ENCODE peak calls at places on chromosome 2, in seven cellular contexts. Y is sigmoid colon, P is GM23338, S is upper lobe of left lung, M is transverse colon, V is spleen, K is endothelial cell of umbilical vein. Z is an unnamed sample.
A peak's percentile ranks its signal among the peaks of the same experiment; 100 is the strongest.

GRCh38 chr2:160292225-160292624 is 92.2 kb upstream of the ITGB6 start:
- DNase-seq in Y (no peak), P (no peak), S (no peak), M (no peak), V (no peak), K (no peak), Z (no peak)

GRCh38 chr2:56034258-56034657 is 110.7 kb upstream of the EFEMP1 start:
- DNase-seq in Y (no peak), P (no peak), S (no peak), M (no peak), V (no peak), K (no peak), Z (no peak)

GRCh38 chr2:134917958-134918517 is 584 bp upstream of the CCNT2 start:
- DNase-seq in Y (no peak), P (no peak), S (no peak), M (no peak), V (peak; percentile 98), K (peak; percentile 92), Z (peak; percentile 90)

GRCh38 chr2:202171246-202171833 is 67.1 kb downstream of the SUMO1 start:
- DNase-seq in Y (no peak), P (peak; percentile 88), S (peak; percentile 81), M (no peak), V (no peak), K (peak; percentile 21), Z (no peak)

GRCh38 chr2:205754924-205755321 is 72.6 kb downstream of the NRP2 start:
- DNase-seq in Y (peak; percentile 67), P (no peak), S (no peak), M (peak; percentile 39), V (no peak), K (no peak), Z (no peak)

GRCh38 chr2:151757861-151758260 is 23.6 kb upstream of the NEB start:
- DNase-seq in Y (no peak), P (no peak), S (no peak), M (no peak), V (no peak), K (peak; percentile 65), Z (no peak)

GRCh38 chr2:46053502-46054094 is 243.6 kb upstream of the EPAS1 start:
- DNase-seq in Y (no peak), P (no peak), S (no peak), M (no peak), V (no peak), K (no peak), Z (no peak)

GRCh38 chr2:102634831-102635241 is 15.5 kb downstream of the SLC9A2 start:
- DNase-seq in Y (no peak), P (no peak), S (no peak), M (no peak), V (no peak), K (no peak), Z (no peak)

GRCh38 chr2:112156152-112156986 is 18.2 kb downstream of the FBLN7 start:
- DNase-seq in Y (no peak), P (no peak), S (no peak), M (no peak), V (no peak), K (no peak), Z (no peak)

GRCh38 chr2:98691307-98691706 is 39.6 kb downstream of the MGAT4A start:
- DNase-seq in Y (no peak), P (no peak), S (no peak), M (no peak), V (no peak), K (peak; percentile 84), Z (no peak)

GRCh38 chr2:64730551-64731305 is 77.0 kb upstream of the SERTAD2 start:
- DNase-seq in Y (peak; percentile 89), P (no peak), S (no peak), M (peak; percentile 67), V (peak; percentile 82), K (peak; percentile 92), Z (peak; percentile 58)

GRCh38 chr2:237726401-237726830 is 72.2 kb upstream of the RBM44 start:
- DNase-seq in Y (peak; percentile 74), P (no peak), S (no peak), M (no peak), V (no peak), K (peak; percentile 93), Z (peak; percentile 32)

GRCh38 chr2:239824051-239824694 is 201.0 kb downstream of the NDUFA10 start:
- DNase-seq in Y (peak; percentile 36), P (peak; percentile 88), S (no peak), M (no peak), V (peak; percentile 59), K (no peak), Z (peak; percentile 53)

GRCh38 chr2:239827511-239827865 is 197.7 kb downstream of the NDUFA10 start:
- DNase-seq in Y (peak; percentile 43), P (no peak), S (no peak), M (no peak), V (peak; percentile 25), K (no peak), Z (peak; percentile 3)

GRCh38 chr2:54522624-54523281 is 66.6 kb downstream of the SPTBN1 start:
- DNase-seq in Y (no peak), P (peak; percentile 94), S (peak; percentile 66), M (peak; percentile 67), V (peak; percentile 80), K (peak; percentile 44), Z (peak; percentile 40)

GRCh38 chr2:168166902-168167510 is 80.4 kb downstream of the STK39 start:
- DNase-seq in Y (no peak), P (no peak), S (no peak), M (no peak), V (no peak), K (no peak), Z (no peak)
- TF ChIP-seq POLR2AphosphoS5 in Y (no peak), P (no peak), S (no peak), M (no peak), V (no peak), K (no peak), Z (no peak)

GRCh38 chr2:233076749-233077148 is 16.6 kb downstream of the INPP5D start:
- DNase-seq in Y (no peak), P (no peak), S (no peak), M (no peak), V (no peak), K (peak; percentile 65), Z (no peak)

GRCh38 chr2:233075966-233076339 is 15.8 kb downstream of the INPP5D start:
- DNase-seq in Y (no peak), P (peak; percentile 57), S (no peak), M (peak; percentile 47), V (no peak), K (peak; percentile 17), Z (no peak)

GRCh38 chr2:233075141-233075965 is 15.2 kb downstream of the INPP5D start:
- DNase-seq in Y (no peak), P (no peak), S (no peak), M (peak; percentile 42), V (peak; percentile 83), K (no peak), Z (no peak)

GRCh38 chr2:233072838-233073237 is 12.7 kb downstream of the INPP5D start:
- DNase-seq in Y (no peak), P (no peak), S (no peak), M (no peak), V (peak; percentile 66), K (no peak), Z (peak; percentile 27)

GRCh38 chr2:233074106-233074505 is 14.0 kb downstream of the INPP5D start:
- DNase-seq in Y (no peak), P (peak; percentile 55), S (no peak), M (no peak), V (no peak), K (no peak), Z (no peak)
- TF ChIP-seq CTCF in Y (no peak), P (peak; percentile 17), S (no peak), M (no peak), V (no peak), K (no peak), Z (no peak)

DNA sequence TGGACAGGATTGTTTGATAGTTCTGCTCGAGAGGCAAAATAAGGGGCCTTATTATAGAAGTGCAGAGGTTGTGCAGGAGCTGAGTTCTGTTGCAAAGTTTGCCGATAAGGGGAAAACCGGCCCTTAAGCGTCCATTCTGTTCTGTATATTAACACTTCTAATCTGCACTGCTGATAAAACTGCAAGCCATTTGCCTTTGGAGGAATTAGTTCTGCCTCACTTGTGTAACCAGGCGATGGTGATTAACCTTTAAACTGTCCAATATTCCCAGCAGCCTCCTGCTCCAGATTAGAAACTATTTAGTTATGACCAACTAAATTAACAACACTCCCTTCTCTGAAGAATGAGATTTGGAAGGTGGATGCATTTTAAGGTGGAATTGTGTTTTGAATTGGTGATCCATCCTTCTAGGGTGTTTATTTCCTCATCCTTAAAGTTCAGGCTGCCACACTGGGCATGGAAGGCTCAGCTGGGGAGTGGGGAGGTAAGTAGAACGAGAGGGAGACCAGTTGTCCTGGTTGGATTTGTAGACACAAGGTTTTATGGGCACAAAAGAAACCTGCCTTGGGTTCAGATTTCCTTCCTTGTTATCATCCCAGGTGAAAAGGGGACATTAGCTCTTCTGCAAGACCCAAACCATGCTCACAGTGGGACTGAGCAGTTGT is 101.2 kb upstream of the SIX3 start:
- DNase-seq in Y (no peak), P (no peak), S (no peak), M (no peak), V (no peak), K (no peak), Z (no peak)
- TF ChIP-seq POLR2AphosphoS5 in Y (no peak), P (no peak), S (no peak), M (no peak), V (no peak), K (no peak), Z (no peak)

DNA sequence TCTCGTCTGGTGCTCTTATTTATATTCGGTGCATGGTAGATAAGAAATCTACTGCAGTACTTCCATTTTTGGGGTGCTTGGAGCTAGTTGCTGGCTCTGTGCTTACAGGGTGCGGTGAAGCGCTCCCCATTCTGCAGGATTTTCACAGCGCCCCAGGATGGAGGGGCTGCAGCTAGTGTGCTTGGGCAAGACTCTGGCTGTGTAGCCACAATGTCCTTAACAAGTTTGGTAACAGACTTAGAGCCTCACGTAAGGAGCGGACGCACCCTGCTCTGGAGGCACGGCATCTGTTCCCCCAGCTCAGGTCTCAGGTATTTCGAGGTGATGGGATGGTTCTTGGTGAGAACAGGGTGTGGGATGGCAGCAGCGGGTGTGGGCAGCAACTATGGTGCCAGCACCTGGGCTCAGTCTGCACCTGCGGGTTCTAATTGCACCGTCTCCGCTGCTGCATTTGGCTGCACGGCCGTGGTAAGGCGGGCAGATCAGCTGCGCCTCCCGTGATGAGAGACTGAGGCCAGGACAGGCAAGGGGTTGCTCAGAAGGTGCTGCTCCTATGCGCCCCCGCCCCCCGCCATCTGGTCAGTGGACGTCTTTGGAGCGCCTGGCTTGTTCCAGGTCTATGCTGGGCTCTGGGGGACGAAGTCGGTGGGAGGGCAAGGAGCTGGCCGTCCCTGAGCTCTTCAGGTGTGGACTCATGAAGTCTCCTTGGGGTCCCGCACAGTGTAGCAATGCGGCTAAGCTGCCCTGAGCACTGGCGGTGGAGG is 20.1 kb upstream of the ALLC start:
- DNase-seq in Y (peak; percentile 26), P (no peak), S (no peak), M (no peak), V (peak; percentile 72), K (no peak), Z (peak; percentile 41)
- TF ChIP-seq CTCF in Y (no peak), P (no peak), S (no peak), M (no peak), V (no peak), K (no peak), Z (no peak)

DNA sequence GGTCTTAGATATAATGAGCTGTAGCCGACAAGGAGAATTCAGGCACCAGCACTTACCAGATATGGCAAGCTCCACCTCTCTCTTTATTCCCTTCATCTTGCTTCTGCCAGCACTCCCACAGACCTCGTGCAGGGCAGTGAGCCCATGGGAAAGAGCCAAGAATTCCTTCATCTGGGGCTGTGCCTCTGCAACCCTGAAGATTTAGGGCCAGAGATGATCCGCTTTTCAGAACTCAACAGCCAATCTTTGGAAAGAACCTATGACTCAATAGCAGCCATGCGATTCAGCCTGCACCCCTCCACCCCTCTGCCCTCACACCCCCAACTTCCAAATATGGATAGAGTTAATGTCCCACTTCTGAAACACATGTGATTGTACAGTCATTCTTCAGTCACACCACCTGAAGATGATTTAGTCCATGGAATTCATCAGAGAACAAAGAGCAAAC is 533.7 kb upstream of the TNP1 start:
- DNase-seq in Y (peak; percentile 93), P (no peak), S (no peak), M (peak; percentile 53), V (no peak), K (no peak), Z (peak; percentile 75)
- TF ChIP-seq POLR2AphosphoS5 in Y (peak; percentile 80), P (no peak), S (no peak), M (peak; percentile 64), V (no peak), K (no peak), Z (peak; percentile 91)